ENCODE peak calls at places on chromosomes 6 and 20, in ten cellular contexts. T is foreskin keratinocyte, R is HCT116, M is OCI-LY7, C is uterus, A is colonic mucosa, H is stomach, X is heart left ventricle, K is endodermal cell, N is GM23248. Y is an unnamed sample.

GRCh38 chr6:70282906-70283461 is 19.9 kb downstream of the COL9A1 start:
- DNase-seq in R (no peak), N (no peak), C (no peak), H (no peak), A (no peak), M (no peak), X (no peak), T (no peak), K (peak), Y (no peak)

GRCh38 chr6:123945386-123945785 is 141.7 kb downstream of the NKAIN2 start:
- DNase-seq in N (no peak), M (no peak), C (no peak), T (no peak), X (no peak), K (no peak), A (no peak), H (no peak), R (no peak), Y (no peak)

GRCh38 chr6:156589281-156589680 is 187.9 kb upstream of the ARID1B start:
- DNase-seq in K (no peak), H (no peak), N (peak), T (peak), M (no peak), R (no peak), X (no peak), A (no peak), C (no peak), Y (no peak)

GRCh38 chr20:19993937-19994667 is 23.1 kb upstream of the NAA20 start:
- DNase-seq in T (peak), A (no peak), C (no peak), M (no peak), R (peak), X (peak), N (peak), H (no peak), K (no peak), Y (peak)

GRCh38 chr20:56223352-56223751 is 25.2 kb upstream of the MC3R start:
- DNase-seq in R (no peak), A (no peak), N (no peak), X (no peak), H (no peak), K (no peak), C (no peak), T (peak), M (no peak), Y (peak)

GRCh38 chr6:6166064-6166463 is 154.4 kb downstream of the F13A1 start:
- DNase-seq in H (no peak), N (no peak), T (no peak), C (no peak), X (no peak), R (no peak), K (no peak), A (no peak), M (no peak), Y (no peak)

GRCh38 chr6:52049252-52050050 is 38.0 kb downstream of the PKHD1 start:
- DNase-seq in R (peak), N (peak), H (no peak), A (no peak), M (peak), X (no peak), C (no peak), K (no peak), T (peak), Y (no peak)

GRCh38 chr6:147950623-147950987 is 392.0 kb upstream of the SASH1 start:
- DNase-seq in N (no peak), M (no peak), C (peak), H (no peak), K (no peak), R (no peak), A (no peak), T (peak), X (no peak), Y (no peak)

GRCh38 chr20:16701296-16701695 is 28.5 kb upstream of the SNRPB2 start:
- DNase-seq in R (peak), M (peak), A (no peak), H (peak), N (peak), X (no peak), C (no peak), K (peak), T (no peak), Y (no peak)

GRCh38 chr20:41140226-41141133 is 3.1 kb downstream of the PLCG1 start:
- DNase-seq in A (no peak), K (no peak), M (no peak), N (no peak), H (no peak), T (no peak), R (no peak), C (no peak), X (no peak), Y (peak)

GRCh38 chr6:144349690-144350132 is 64.6 kb downstream of the UTRN start:
- DNase-seq in H (no peak), R (peak), N (peak), K (no peak), X (no peak), C (peak), A (no peak), T (peak), M (peak), Y (no peak)

GRCh38 chr6:48845219-48845618 is 617.8 kb downstream of the MMUT start:
- DNase-seq in H (no peak), M (no peak), T (no peak), C (no peak), N (no peak), X (no peak), R (no peak), A (no peak), K (no peak), Y (no peak)

GRCh38 chr6:34887753-34888440 is at the start of gene TAF11:
- DNase-seq in C (peak), N (peak), A (peak), H (peak), M (peak), T (peak), R (peak), X (peak), K (peak), Y (peak)

GRCh38 chr6:111804627-111805235 is 68.5 kb downstream of the FYN start:
- DNase-seq in N (peak), T (no peak), M (no peak), A (no peak), X (no peak), C (peak), K (no peak), R (no peak), H (peak), Y (no peak)

GRCh38 chr6:170028629-170029345 is 262.1 kb downstream of the DLL1 start:
- DNase-seq in A (no peak), H (peak), M (no peak), C (no peak), N (no peak), X (no peak), R (no peak), K (peak), T (no peak), Y (peak)

GRCh38 chr20:12311102-12311865 is 393.6 kb downstream of the BTBD3 start:
- DNase-seq in T (no peak), M (no peak), R (no peak), A (no peak), H (no peak), X (no peak), N (no peak), K (no peak), C (no peak), Y (no peak)

GRCh38 chr6:124131259-124131658 is 327.6 kb downstream of the NKAIN2 start:
- DNase-seq in A (no peak), K (no peak), C (no peak), M (no peak), T (peak), N (no peak), R (no peak), H (no peak), X (no peak), Y (no peak)

GRCh38 chr6:12608874-12609273 is 107.7 kb upstream of the PHACTR1 start:
- DNase-seq in R (no peak), M (no peak), A (no peak), N (no peak), X (no peak), C (no peak), H (no peak), T (no peak), K (no peak), Y (no peak)

GRCh38 chr6:136647363-136647763 is 97.1 kb upstream of the MAP7 start:
- DNase-seq in N (peak), X (no peak), K (no peak), C (no peak), R (no peak), M (no peak), A (no peak), H (peak), T (peak), Y (no peak)
- H3K27ac ChIP-seq in N (no peak), X (peak), K (no peak), C (peak), R (no peak), M (no peak), A (no peak), H (peak), T (no peak), Y (no peak)

DNA sequence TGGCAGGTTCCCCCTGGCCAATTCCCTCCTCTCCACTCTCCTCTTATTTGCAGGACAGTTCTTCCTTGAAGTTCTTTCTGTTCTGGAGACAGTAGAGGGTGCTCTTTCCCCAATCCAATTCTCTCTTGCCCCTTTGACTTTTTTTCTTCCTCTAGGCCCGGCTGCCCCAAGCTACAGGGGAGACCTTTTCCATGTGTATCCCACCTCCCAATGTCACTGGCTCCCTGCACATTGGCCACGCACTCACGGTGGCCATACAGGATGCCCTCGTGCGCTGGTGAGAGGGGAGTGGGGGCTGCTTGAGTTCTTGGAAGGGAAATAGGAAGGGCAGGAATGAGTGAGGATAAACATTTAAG is 1.5 kb downstream of the VARS2 start:
- DNase-seq in H (no peak), N (peak), T (peak), M (peak), K (peak), A (peak), R (peak), X (no peak), C (peak), Y (no peak)
- H3K27ac ChIP-seq in H (no peak), N (no peak), T (no peak), M (peak), K (no peak), A (peak), R (no peak), X (peak), C (peak), Y (peak)

GRCh38 chr20:52490715-52491430 is 299.3 kb upstream of the ZFP64 start:
- DNase-seq in X (no peak), N (peak), H (no peak), M (no peak), A (no peak), C (no peak), K (no peak), R (no peak), T (peak), Y (peak)
- H3K27ac ChIP-seq in X (no peak), N (peak), H (no peak), M (no peak), A (no peak), C (no peak), K (no peak), R (no peak), T (peak), Y (peak)

DNA sequence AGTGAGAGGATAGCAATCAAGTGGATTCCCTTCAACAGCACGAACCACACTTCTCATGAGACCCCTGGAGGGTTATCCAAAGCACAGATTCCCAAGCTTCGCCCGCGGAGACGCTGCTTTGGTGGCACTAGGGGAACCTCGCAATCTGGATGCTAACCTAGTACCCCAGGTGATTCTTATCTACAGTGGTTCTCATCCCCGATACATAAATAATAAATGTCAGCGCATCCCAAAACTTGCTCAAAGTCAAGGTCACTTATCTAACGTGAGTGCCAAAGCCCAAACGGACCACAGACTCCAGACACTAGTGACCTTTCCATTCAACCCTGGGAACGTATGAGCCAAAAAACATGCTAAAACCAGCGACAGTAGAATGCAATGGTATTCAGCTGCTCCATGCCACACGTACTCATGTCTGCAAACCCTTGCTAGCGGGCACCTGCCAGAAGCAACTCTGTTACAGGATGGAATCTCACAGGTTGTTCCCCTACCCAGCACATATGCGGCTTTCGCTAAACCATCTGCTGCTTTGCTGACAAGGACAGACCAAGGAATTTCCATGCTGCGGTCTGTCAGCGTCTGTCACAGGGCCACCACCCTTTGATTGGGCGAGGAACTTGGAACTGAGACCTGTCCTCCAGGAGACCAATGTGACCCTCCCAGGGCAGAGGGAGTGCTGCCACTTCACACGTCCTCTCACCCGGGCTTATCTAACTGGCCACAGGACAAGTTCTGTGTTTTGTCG is 16.8 kb downstream of the MYLK4 start:
- DNase-seq in M (no peak), T (no peak), R (no peak), C (no peak), A (no peak), K (peak), N (no peak), H (peak), X (peak), Y (no peak)
- H3K27ac ChIP-seq in M (no peak), T (no peak), R (no peak), C (no peak), A (no peak), K (no peak), N (no peak), H (peak), X (peak), Y (no peak)

GRCh38 chr6:129630606-129631005 is 79.4 kb downstream of the ARHGAP18 start:
- DNase-seq in T (no peak), N (no peak), A (no peak), C (no peak), K (no peak), H (no peak), M (no peak), R (no peak), X (no peak), Y (no peak)
- H3K27ac ChIP-seq in T (no peak), N (no peak), A (no peak), C (no peak), K (no peak), H (no peak), M (no peak), R (no peak), X (no peak), Y (no peak)

GRCh38 chr20:50675671-50676376 is 15.5 kb downstream of the RIPOR3 start:
- DNase-seq in T (no peak), X (no peak), N (no peak), H (no peak), R (no peak), C (no peak), K (no peak), M (no peak), A (no peak), Y (no peak)

GRCh38 chr20:50673831-50674825 is 17.2 kb downstream of the RIPOR3 start:
- DNase-seq in N (no peak), K (no peak), C (no peak), X (no peak), R (no peak), M (no peak), H (no peak), T (no peak), A (no peak), Y (no peak)

GRCh38 chr20:50671626-50672025 is 19.7 kb downstream of the RIPOR3 start:
- DNase-seq in A (no peak), K (no peak), H (no peak), R (no peak), M (no peak), N (no peak), X (no peak), T (no peak), C (no peak), Y (no peak)

GRCh38 chr20:50672400-50673145 is 18.8 kb downstream of the RIPOR3 start:
- DNase-seq in R (no peak), A (no peak), X (no peak), N (no peak), M (no peak), T (no peak), H (no peak), C (no peak), K (no peak), Y (no peak)

GRCh38 chr20:50673146-50673830 is 18.1 kb downstream of the RIPOR3 start:
- DNase-seq in M (no peak), X (no peak), A (no peak), C (peak), K (no peak), H (peak), N (no peak), T (no peak), R (no peak), Y (peak)
- H3K27ac ChIP-seq in M (no peak), X (peak), A (no peak), C (peak), K (no peak), H (no peak), N (no peak), T (no peak), R (no peak), Y (no peak)

GRCh38 chr6:15304337-15305078 is 58.6 kb downstream of the JARID2 start:
- DNase-seq in K (no peak), R (no peak), H (no peak), T (no peak), X (no peak), N (no peak), M (no peak), A (no peak), C (no peak), Y (no peak)
- H3K27ac ChIP-seq in K (no peak), R (no peak), H (no peak), T (no peak), X (no peak), N (no peak), M (no peak), A (no peak), C (no peak), Y (no peak)

GRCh38 chr6:30768634-30769087 is 24.3 kb upstream of the IER3 start:
- DNase-seq in K (no peak), M (no peak), C (no peak), R (no peak), T (no peak), A (no peak), X (no peak), N (peak), H (no peak), Y (no peak)

GRCh38 chr6:30770592-30770991 is 26.2 kb upstream of the IER3 start:
- DNase-seq in K (no peak), H (no peak), N (no peak), X (no peak), C (no peak), A (no peak), R (no peak), T (no peak), M (no peak), Y (no peak)

GRCh38 chr6:30770164-30770563 is 25.8 kb upstream of the IER3 start:
- DNase-seq in R (no peak), H (no peak), C (no peak), X (no peak), K (no peak), N (peak), T (peak), M (no peak), A (no peak), Y (no peak)

GRCh38 chr6:30769853-30770160 is 25.5 kb upstream of the IER3 start:
- DNase-seq in H (no peak), K (no peak), M (no peak), X (no peak), R (no peak), N (no peak), A (no peak), T (no peak), C (no peak), Y (no peak)

GRCh38 chr6:30769088-30769852 is 24.9 kb upstream of the IER3 start:
- DNase-seq in A (no peak), X (peak), R (peak), C (peak), M (no peak), T (peak), H (peak), K (peak), N (peak), Y (peak)
- H3K27ac ChIP-seq in A (peak), X (peak), R (peak), C (peak), M (no peak), T (peak), H (peak), K (peak), N (peak), Y (peak)

GRCh38 chr20:63174309-63175030 is 41.5 kb downstream of the YTHDF1 start:
- DNase-seq in T (no peak), X (no peak), C (no peak), A (no peak), K (no peak), N (no peak), M (no peak), R (no peak), H (no peak), Y (no peak)

GRCh38 chr20:63173552-63174191 is 42.3 kb downstream of the YTHDF1 start:
- DNase-seq in K (no peak), R (no peak), N (no peak), H (no peak), A (no peak), M (no peak), C (no peak), X (no peak), T (no peak), Y (no peak)

GRCh38 chr20:63176035-63176434 is 39.9 kb downstream of the YTHDF1 start:
- DNase-seq in C (no peak), H (no peak), A (no peak), M (no peak), N (peak), X (no peak), R (no peak), T (peak), K (peak), Y (no peak)

GRCh38 chr20:63176448-63177133 is 39.3 kb downstream of the YTHDF1 start:
- DNase-seq in K (peak), C (no peak), H (no peak), T (peak), N (no peak), A (no peak), X (no peak), R (no peak), M (no peak), Y (no peak)

GRCh38 chr20:63175031-63175895 is 40.7 kb downstream of the YTHDF1 start:
- DNase-seq in C (no peak), X (no peak), T (no peak), M (no peak), H (no peak), R (no peak), K (no peak), N (no peak), A (no peak), Y (no peak)
- H3K27ac ChIP-seq in C (no peak), X (no peak), T (no peak), M (no peak), H (no peak), R (no peak), K (no peak), N (no peak), A (no peak), Y (no peak)

GRCh38 chr6:159117031-159117430 is 52.2 kb upstream of the FNDC1 start:
- DNase-seq in A (no peak), M (no peak), K (no peak), R (no peak), C (no peak), T (peak), H (no peak), X (no peak), N (peak), Y (no peak)
- H3K27ac ChIP-seq in A (no peak), M (peak), K (no peak), R (no peak), C (no peak), T (no peak), H (no peak), X (peak), N (no peak), Y (no peak)

Y was measured in RWPE2.